ENCODE peak calls at places on chromosome 12, in six cellular contexts. Q is breast epithelium, N is psoas muscle, C is OCI-LY7, Z is adipocyte, M is sigmoid colon. V is an unnamed sample.
A peak's percentile ranks its signal among the peaks of the same experiment; 100 is the strongest.

GRCh38 chr12:82524020-82524419 is 162.7 kb upstream of the TMTC2 start:
- DNase-seq in Z (no peak), M (no peak), Q (no peak), C (no peak), N (no peak), V (no peak)

GRCh38 chr12:46546634-46547273 is 174.2 kb upstream of the SLC38A2 start:
- DNase-seq in C (no peak), Z (peak; percentile 13), M (no peak), Q (no peak), N (no peak), V (peak; percentile 12)

GRCh38 chr12:100741084-100741711 is 53.4 kb upstream of the ANO4 start:
- DNase-seq in Q (no peak), N (no peak), C (peak; percentile 44), Z (peak; percentile 70), M (no peak), V (no peak)

GRCh38 chr12:57368349-57369095 is 62.3 kb downstream of the R3HDM2 start:
- DNase-seq in Q (no peak), C (no peak), Z (no peak), N (no peak), M (no peak), V (no peak)

GRCh38 chr12:49646871-49647270 is 23.5 kb downstream of the PRPF40B start:
- DNase-seq in C (no peak), M (no peak), Z (no peak), N (no peak), Q (no peak), V (no peak)

GRCh38 chr12:113465808-113466769 is 5.6 kb downstream of the LHX5 start:
- DNase-seq in Z (no peak), N (no peak), M (no peak), C (no peak), Q (no peak), V (no peak)

GRCh38 chr12:42862055-42862454 is 272.5 kb upstream of the PRICKLE1 start:
- DNase-seq in Z (no peak), N (no peak), M (no peak), Q (no peak), C (no peak), V (no peak)

GRCh38 chr12:4447151-4447550 is 1.5 kb upstream of the FGF6 start:
- DNase-seq in C (no peak), Z (no peak), M (no peak), Q (no peak), N (no peak), V (no peak)

GRCh38 chr12:54051081-54051912 is 2.3 kb upstream of the HOXC4 start:
- DNase-seq in C (no peak), N (no peak), Q (no peak), Z (no peak), M (no peak), V (no peak)

GRCh38 chr12:124609041-124609984 is 41.9 kb upstream of the NCOR2 start:
- DNase-seq in N (peak; percentile 70), M (peak; percentile 90), Z (peak; percentile 8), Q (peak; percentile 96), C (peak; percentile 96), V (no peak)

GRCh38 chr12:68899251-68899771 is 33.7 kb downstream of the CPM start:
- DNase-seq in M (peak; percentile 71), Q (no peak), Z (peak; percentile 57), N (no peak), C (no peak), V (peak; percentile 61)

GRCh38 chr12:51393676-51394545 is 2.7 kb upstream of the GALNT6 start:
- DNase-seq in N (no peak), C (no peak), Z (peak; percentile 51), M (no peak), Q (no peak), V (no peak)

GRCh38 chr12:71652656-71653055 is 11.0 kb downstream of the ZFC3H1 start:
- DNase-seq in N (no peak), Q (no peak), M (no peak), C (no peak), Z (peak; percentile 15), V (no peak)
- H3K36me3 ChIP-seq in N (no peaks in the 10 kb centered on the region), Q (no peaks in the 10 kb centered on the region), M (peaks cover 3% of the 10 kb centered on the region), C (peaks cover 96% of the 10 kb centered on the region), Z (peaks cover 87% of the 10 kb centered on the region), V (peaks cover 89% of the 10 kb centered on the region)

DNA sequence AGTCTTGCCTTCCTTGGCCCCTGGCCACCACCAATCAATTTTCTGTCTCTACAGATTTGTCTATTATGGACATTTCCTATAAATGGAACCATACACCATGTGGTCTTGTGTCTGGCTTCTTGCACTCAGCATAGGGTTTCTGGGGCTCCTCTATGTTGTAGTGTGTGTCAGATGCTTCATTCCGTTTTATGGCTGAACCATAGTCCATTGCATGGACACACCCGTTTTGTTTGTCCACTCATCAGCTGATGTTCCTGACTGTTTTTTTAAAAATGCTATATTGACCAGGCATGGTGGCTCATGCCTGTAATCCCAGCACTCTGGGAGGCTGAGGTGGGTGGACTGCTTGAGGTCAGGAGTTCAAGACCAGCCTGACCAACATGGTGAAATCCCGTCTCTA is 21.0 kb downstream of the ARL6IP4 start:
- DNase-seq in N (no peak), Z (no peak), M (no peak), C (no peak), Q (no peak), V (no peak)
- H3K4me3 ChIP-seq in N (no peak overlapping the region), Z (no peak overlapping the region), M (no peak overlapping the region), C (no peak overlapping the region), Q (no peak overlapping the region), V (no peak overlapping the region)

DNA sequence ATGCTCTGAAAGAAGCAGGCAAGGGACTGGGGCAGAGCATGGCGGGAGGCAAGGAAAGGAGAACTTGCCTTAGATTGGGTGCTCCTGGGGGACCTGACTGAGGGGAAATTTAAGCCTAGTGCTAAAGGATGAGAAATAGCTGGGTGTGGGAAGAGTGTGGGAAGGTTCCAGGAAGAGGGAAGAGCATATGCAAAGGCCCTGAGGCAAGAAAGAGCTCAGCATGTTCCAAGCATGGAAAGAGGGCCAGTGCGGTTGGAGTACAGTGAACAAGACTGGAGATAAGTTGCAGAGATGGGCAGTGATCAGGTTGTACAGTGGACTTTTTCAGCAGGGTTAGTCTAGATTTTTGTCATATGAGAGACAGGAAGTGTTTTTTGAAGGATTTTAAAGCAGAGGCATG is 9.0 kb downstream of the CLSTN3 start:
- DNase-seq in M (no peak), Z (no peak), Q (no peak), N (no peak), C (no peak), V (no peak)
- H3K36me3 ChIP-seq in M (no peaks in the 10 kb centered on the region), Z (peaks cover 42% of the 10 kb centered on the region), Q (no peaks in the 10 kb centered on the region), N (no peaks in the 10 kb centered on the region), C (peaks cover 11% of the 10 kb centered on the region), V (no peaks in the 10 kb centered on the region)

GRCh38 chr12:108633534-108634224 is at the start of gene SELPLG:
- DNase-seq in Z (no peak), Q (no peak), M (peak; percentile 81), N (peak; percentile 55), C (peak; percentile 97), V (no peak)

GRCh38 chr12:108629156-108629555 is 4.5 kb downstream of the SELPLG start:
- DNase-seq in Q (no peak), M (no peak), N (no peak), C (no peak), Z (no peak), V (no peak)

GRCh38 chr12:108629824-108630476 is 3.7 kb downstream of the SELPLG start:
- DNase-seq in Z (peak; percentile 77), M (no peak), N (peak; percentile 52), Q (no peak), C (no peak), V (peak; percentile 88)

GRCh38 chr12:108633081-108633533 is 587 bp downstream of the SELPLG start:
- DNase-seq in C (peak; percentile 24), Q (no peak), Z (no peak), M (peak; percentile 28), N (no peak), V (no peak)

DNA sequence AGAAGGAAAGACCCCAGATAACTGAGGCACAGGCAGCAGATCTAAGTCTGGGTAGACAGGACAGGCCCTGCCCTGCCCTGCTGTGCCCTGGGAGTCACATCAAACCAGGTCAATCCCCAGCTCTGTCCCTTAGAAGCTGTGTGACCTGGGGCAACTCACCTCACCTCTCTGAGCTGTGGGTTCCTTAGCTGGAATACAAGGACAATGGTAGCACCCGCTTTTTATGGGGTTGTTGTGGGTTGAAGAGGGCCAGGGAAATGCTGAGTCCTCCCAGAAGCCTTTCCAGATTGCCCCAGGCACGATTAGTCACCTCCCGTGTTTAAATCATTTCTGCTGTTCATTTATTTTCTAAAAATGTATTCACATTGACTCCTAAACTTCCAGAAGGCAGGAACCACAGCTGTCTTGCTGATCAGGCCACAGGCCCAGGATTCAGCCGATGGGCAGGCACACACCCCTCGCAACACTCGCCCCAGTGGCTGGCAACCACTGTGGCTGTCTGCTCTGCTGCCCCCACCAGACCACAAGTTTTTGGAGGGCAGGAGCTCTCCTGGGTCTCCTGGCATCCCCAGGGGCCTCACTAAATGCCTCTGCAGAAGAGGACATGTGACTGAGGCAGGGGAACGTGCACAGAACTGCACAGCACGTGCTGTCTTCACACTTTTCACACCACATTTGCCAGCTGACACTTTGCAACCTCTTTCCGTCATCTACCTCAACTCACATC is 3.0 kb downstream of the SELPLG start:
- DNase-seq in C (peak; percentile 47), Z (peak; percentile 87), M (no peak), Q (no peak), N (no peak), V (peak; percentile 82)
- H3K4me3 ChIP-seq in C (no peak overlapping the region), Z (peak overlapping the region; percentile 9), M (no peak overlapping the region), Q (no peak overlapping the region), N (no peak overlapping the region), V (no peak overlapping the region)

GRCh38 chr12:56282581-56282980 is 15.8 kb downstream of the COQ10A start:
- DNase-seq in M (no peak), Z (no peak), Q (no peak), C (no peak), N (no peak), V (no peak)

GRCh38 chr12:56280849-56281248 is 14.1 kb downstream of the COQ10A start:
- DNase-seq in M (no peak), Q (no peak), Z (no peak), N (no peak), C (no peak), V (no peak)

GRCh38 chr12:56282030-56282429 is 15.3 kb downstream of the COQ10A start:
- DNase-seq in Q (no peak), N (no peak), Z (no peak), M (no peak), C (no peak), V (no peak)

GRCh38 chr12:56274299-56274698 is 7.6 kb downstream of the COQ10A start:
- DNase-seq in Z (no peak), M (no peak), Q (no peak), C (no peak), N (no peak), V (no peak)

DNA sequence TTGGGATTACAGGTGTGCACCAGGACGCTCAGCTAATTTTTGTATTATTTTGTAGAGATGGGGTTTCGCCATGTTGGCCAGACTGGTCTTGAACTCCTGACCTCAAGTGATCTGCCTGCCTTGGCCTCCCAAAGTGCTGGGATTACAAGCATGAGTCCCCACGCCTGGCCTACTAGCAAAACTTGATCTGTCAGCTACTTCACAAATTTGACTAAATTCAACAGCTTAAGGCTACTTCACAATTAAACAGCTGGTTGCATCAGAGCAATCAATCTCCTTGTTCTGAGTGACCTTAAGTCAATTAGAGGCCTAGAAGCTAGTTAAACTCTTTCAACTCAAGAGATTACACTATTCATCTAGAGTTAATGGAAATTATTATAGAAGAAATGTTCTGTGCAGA is 12.2 kb downstream of the COQ10A start:
- DNase-seq in Q (no peak), M (no peak), C (no peak), Z (no peak), N (no peak), V (no peak)
- H3K36me3 ChIP-seq in Q (peaks cover 14% of the 10 kb centered on the region), M (peaks cover 44% of the 10 kb centered on the region), C (peaks cover 97% of the 10 kb centered on the region), Z (peaks cover 96% of the 10 kb centered on the region), N (peaks cover 28% of the 10 kb centered on the region), V (peaks cover 77% of the 10 kb centered on the region)

V was measured in MG63.